ENCODE peak calls at places on chromosomes 7 and 10, in ten cellular contexts. P is heart left ventricle, I is body of pancreas, R is lower leg skin, B is brain microvascular endothelial cell, X is LNCaP clone FGC, W is suprapubic skin, G is sigmoid colon, M is astrocyte of the spinal cord, C is thoracic aorta. E is an unnamed sample.

GRCh38 chr7:45575501-45576248 is 1.5 kb downstream of the ADCY1 start:
- DNase-seq in P (no peak), I (no peak), R (no peak), B (no peak), X (no peak), W (no peak), G (peak), M (no peak), C (no peak), E (no peak)

GRCh38 chr10:46263831-46264268 is 22.9 kb upstream of the ANTXRL start:
- DNase-seq in P (no peak), I (no peak), R (peak), B (no peak), X (no peak), W (no peak), G (no peak), M (no peak), C (no peak), E (no peak)

GRCh38 chr10:98790817-98791216 is 344.1 kb upstream of the HPS1 start:
- DNase-seq in P (no peak), I (no peak), R (no peak), B (no peak), X (peak), W (no peak), G (no peak), M (no peak), C (no peak), E (no peak)

GRCh38 chr7:111872411-111872810 is 310.1 kb upstream of the IMMP2L start:
- DNase-seq in P (no peak), I (no peak), R (no peak), B (no peak), X (no peak), W (no peak), G (no peak), M (no peak), C (no peak), E (no peak)

GRCh38 chr7:100003711-100004661 is 11.4 kb upstream of the ZKSCAN1 start:
- DNase-seq in P (no peak), I (peak), R (no peak), B (no peak), X (no peak), W (no peak), G (peak), M (no peak), C (no peak), E (no peak)

GRCh38 chr10:24299587-24300258 is 90.8 kb downstream of the KIAA1217 start:
- DNase-seq in P (no peak), I (no peak), R (no peak), B (peak), X (no peak), W (no peak), G (no peak), M (peak), C (no peak), E (no peak)

GRCh38 chr10:101001225-101002035 is 1.8 kb downstream of the LZTS2 start:
- DNase-seq in P (peak), I (peak), R (peak), B (peak), X (no peak), W (peak), G (peak), M (peak), C (peak), E (no peak)

GRCh38 chr7:21566094-21566493 is 23.3 kb downstream of the DNAH11 start:
- DNase-seq in P (no peak), I (no peak), R (no peak), B (no peak), X (peak), W (no peak), G (no peak), M (no peak), C (no peak), E (no peak)

GRCh38 chr10:77189056-77189455 is 448.6 kb downstream of the KCNMA1 start:
- DNase-seq in P (no peak), I (no peak), R (no peak), B (no peak), X (no peak), W (no peak), G (no peak), M (no peak), C (no peak), E (no peak)

GRCh38 chr10:23351914-23352313 is 7.3 kb upstream of the C10orf67 start:
- DNase-seq in P (no peak), I (no peak), R (no peak), B (peak), X (no peak), W (no peak), G (no peak), M (peak), C (no peak), E (no peak)

GRCh38 chr7:155263051-155263450 is 34.6 kb upstream of the INSIG1 start:
- DNase-seq in P (no peak), I (no peak), R (no peak), B (no peak), X (no peak), W (no peak), G (no peak), M (no peak), C (no peak), E (no peak)

GRCh38 chr10:110916554-110917346 is 2.2 kb downstream of the BBIP1 start:
- DNase-seq in P (no peak), I (peak), R (no peak), B (peak), X (peak), W (no peak), G (no peak), M (peak), C (no peak), E (no peak)

GRCh38 chr7:45064047-45064725 is 24.6 kb downstream of the NACAD start:
- DNase-seq in P (no peak), I (no peak), R (no peak), B (no peak), X (no peak), W (no peak), G (no peak), M (no peak), C (no peak), E (no peak)

GRCh38 chr7:43439631-43440401 is 143.1 kb upstream of the STK17A start:
- DNase-seq in P (no peak), I (peak), R (no peak), B (peak), X (no peak), W (no peak), G (no peak), M (peak), C (no peak), E (peak)

GRCh38 chr10:63466168-63466935 is 575 bp upstream of the JMJD1C start:
- DNase-seq in P (peak), I (peak), R (peak), B (peak), X (no peak), W (no peak), G (peak), M (peak), C (no peak), E (no peak)

GRCh38 chr7:10257438-10257837 is 716.2 kb upstream of the PHF14 start:
- DNase-seq in P (no peak), I (no peak), R (no peak), B (no peak), X (no peak), W (no peak), G (no peak), M (peak), C (no peak), E (no peak)

GRCh38 chr7:128945668-128946366 is 8.1 kb downstream of the IRF5 start:
- DNase-seq in P (no peak), I (no peak), R (no peak), B (no peak), X (no peak), W (no peak), G (no peak), M (no peak), C (no peak), E (no peak)

GRCh38 chr7:148856035-148856881 is 27.8 kb downstream of the EZH2 start:
- DNase-seq in P (no peak), I (peak), R (no peak), B (peak), X (no peak), W (no peak), G (no peak), M (peak), C (no peak), E (peak)

GRCh38 chr7:122260336-122260735 is 44.2 kb downstream of the FEZF1 start:
- DNase-seq in P (no peak), I (no peak), R (no peak), B (no peak), X (no peak), W (no peak), G (no peak), M (no peak), C (no peak), E (no peak)

GRCh38 chr7:156892086-156892800 is 740 bp downstream of the LMBR1 start:
- DNase-seq in P (peak), I (peak), R (no peak), B (no peak), X (no peak), W (peak), G (peak), M (no peak), C (no peak), E (no peak)

GRCh38 chr10:89279449-89279869 is 22.4 kb upstream of the IFIT2 start:
- DNase-seq in P (peak), I (peak), R (no peak), B (peak), X (no peak), W (no peak), G (no peak), M (peak), C (no peak), E (no peak)

GRCh38 chr7:2299853-2300512 is 14.3 kb downstream of the SNX8 start:
- DNase-seq in P (no peak), I (no peak), R (no peak), B (no peak), X (no peak), W (no peak), G (no peak), M (no peak), C (no peak), E (no peak)

GRCh38 chr10:131817866-131818509 is 82.8 kb upstream of the PPP2R2D start:
- DNase-seq in P (no peak), I (no peak), R (no peak), B (no peak), X (no peak), W (no peak), G (no peak), M (no peak), C (no peak), E (no peak)

GRCh38 chr7:16098058-16098457 is 323.3 kb downstream of the CRPPA start:
- DNase-seq in P (no peak), I (no peak), R (no peak), B (no peak), X (peak), W (no peak), G (no peak), M (no peak), C (no peak), E (no peak)

GRCh38 chr7:41107330-41107937 is 595.5 kb downstream of the INHBA start:
- DNase-seq in P (no peak), I (no peak), R (peak), B (peak), X (no peak), W (peak), G (no peak), M (peak), C (no peak), E (no peak)

GRCh38 chr10:63553473-63553872 is 32.3 kb downstream of the REEP3 start:
- DNase-seq in P (no peak), I (no peak), R (no peak), B (peak), X (no peak), W (no peak), G (no peak), M (no peak), C (no peak), E (no peak)

GRCh38 chr7:64978497-64979203 is 12.2 kb downstream of the ZNF117 start:
- DNase-seq in P (no peak), I (no peak), R (no peak), B (no peak), X (no peak), W (no peak), G (no peak), M (no peak), C (no peak), E (no peak)
- H3K4me3 ChIP-seq in P (no peak), I (no peak), R (no peak), B (no peak), X (no peak), W (no peak), G (no peak), M (no peak), C (no peak), E (no peak)

DNA sequence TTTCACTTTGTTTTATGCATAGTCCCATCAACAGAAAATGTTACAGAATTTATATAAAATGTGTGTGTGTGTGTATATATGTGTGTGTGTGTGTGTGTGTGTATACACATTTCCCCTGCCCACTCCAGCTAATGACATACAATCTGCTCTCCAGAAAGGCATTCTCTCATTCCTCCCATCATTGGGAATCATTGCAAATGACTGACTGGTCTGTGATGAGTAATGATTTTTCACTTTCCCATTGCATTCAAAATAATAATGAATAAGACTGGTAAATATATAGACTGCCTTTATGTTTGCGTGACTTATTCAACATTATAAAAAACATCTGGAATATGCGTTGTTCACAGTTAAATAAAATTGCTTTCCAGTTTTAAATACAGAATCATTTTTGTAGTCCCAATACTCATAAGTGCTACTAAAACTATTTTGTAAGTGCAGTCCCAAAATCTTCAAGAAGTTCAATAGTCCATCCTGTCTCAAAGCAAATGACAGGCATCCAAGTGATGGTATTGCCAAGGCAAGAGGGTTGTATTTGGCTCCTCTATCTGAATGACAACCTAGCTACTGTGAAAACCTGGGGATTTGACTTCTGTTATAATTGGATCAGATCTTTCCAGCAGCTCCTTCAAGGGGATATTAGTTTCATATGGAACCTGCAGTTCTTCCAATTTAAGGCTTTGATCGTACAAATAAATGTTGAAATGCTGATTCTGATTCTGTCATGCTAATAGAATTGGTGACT is 150.9 kb downstream of the POLR1F start:
- DNase-seq in P (no peak), I (no peak), R (no peak), B (peak), X (no peak), W (no peak), G (no peak), M (no peak), C (no peak), E (no peak)
- H3K4me3 ChIP-seq in P (no peak), I (no peak), R (no peak), B (no peak), X (no peak), W (no peak), G (no peak), M (no peak), C (no peak), E (no peak)

GRCh38 chr7:143408686-143409551 is at the start of gene EPHA1:
- DNase-seq in P (no peak), I (peak), R (no peak), B (no peak), X (peak), W (no peak), G (no peak), M (no peak), C (no peak), E (no peak)
- H3K4me3 ChIP-seq in P (peak), I (peak), R (peak), B (no peak), X (peak), W (peak), G (peak), M (no peak), C (peak), E (peak)

DNA sequence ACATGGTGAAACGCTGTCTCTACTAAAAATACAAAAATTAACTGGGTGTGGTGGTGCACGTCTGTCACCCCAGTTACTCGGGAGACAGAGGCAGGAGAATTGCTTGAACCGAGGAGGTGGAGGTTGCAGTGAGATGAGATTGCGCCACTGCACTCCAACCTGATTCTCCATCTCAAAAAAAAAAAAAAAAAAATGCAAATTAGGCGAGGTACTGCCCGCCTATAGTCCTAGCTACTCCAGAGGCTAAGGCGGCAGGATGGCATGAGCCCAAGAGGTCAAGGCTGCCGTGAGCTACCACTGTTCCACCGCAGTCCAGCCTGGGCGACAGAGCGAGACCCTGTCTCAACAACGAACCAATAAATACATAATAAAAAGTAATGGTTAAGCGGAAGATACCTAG is 1.1 kb upstream of the EIF4H start:
- DNase-seq in P (no peak), I (peak), R (no peak), B (no peak), X (peak), W (no peak), G (no peak), M (no peak), C (no peak), E (peak)
- H3K4me3 ChIP-seq in P (peak), I (no peak), R (no peak), B (peak), X (peak), W (peak), G (peak), M (peak), C (no peak), E (peak)

GRCh38 chr10:29915116-29915785 is 144.1 kb downstream of the JCAD start:
- DNase-seq in P (no peak), I (no peak), R (no peak), B (no peak), X (no peak), W (no peak), G (no peak), M (peak), C (no peak), E (no peak)
- H3K4me3 ChIP-seq in P (no peak), I (no peak), R (no peak), B (no peak), X (no peak), W (no peak), G (no peak), M (no peak), C (no peak), E (no peak)

E was measured in HL-60.